ENCODE peak calls at places on chromosomes 5 and 9, in five cellular contexts. One of them, this sample, is unnamed.

GRCh38 chr9:124222918-124223720 is 34.6 kb upstream of the NEK6 start:
- DNase-seq in dorsolateral prefrontal cortex: peak
- DNase-seq in HCT116: no peak
- DNase-seq in stimulated activated naive B cell treated with anti-CD40 and anti-IgM and Interleukin-4, amounts not matched to agents 10 μg/mL and 1 μg/mL and 100 μg/mL, for 72 hours: no peak
- DNase-seq in CD4-positive, alpha-beta memory T cell: no peak
- DNase-seq in this sample: no peak

GRCh38 chr5:68299575-68299974 is 84.0 kb downstream of the PIK3R1 start:
- DNase-seq in CD4-positive, alpha-beta memory T cell: no peak
- DNase-seq in stimulated activated naive B cell treated with anti-CD40 and anti-IgM and Interleukin-4, amounts not matched to agents 10 μg/mL and 1 μg/mL and 100 μg/mL, for 72 hours: no peak
- DNase-seq in dorsolateral prefrontal cortex: no peak
- DNase-seq in HCT116: no peak
- DNase-seq in this sample: no peak

GRCh38 chr9:16726718-16727451 is 143.6 kb downstream of the BNC2 start:
- DNase-seq in dorsolateral prefrontal cortex: peak
- DNase-seq in CD4-positive, alpha-beta memory T cell: no peak
- DNase-seq in stimulated activated naive B cell treated with anti-CD40 and anti-IgM and Interleukin-4, amounts not matched to agents 10 μg/mL and 1 μg/mL and 100 μg/mL, for 72 hours: no peak
- DNase-seq in HCT116: no peak
- DNase-seq in this sample: no peak

GRCh38 chr9:126116351-126117157 is 210.1 kb upstream of the MVB12B start:
- DNase-seq in dorsolateral prefrontal cortex: no peak
- DNase-seq in CD4-positive, alpha-beta memory T cell: no peak
- DNase-seq in stimulated activated naive B cell treated with anti-CD40 and anti-IgM and Interleukin-4, amounts not matched to agents 10 μg/mL and 1 μg/mL and 100 μg/mL, for 72 hours: no peak
- DNase-seq in HCT116: no peak
- DNase-seq in this sample: no peak

GRCh38 chr5:3911111-3911510 is 315.5 kb downstream of the IRX1 start:
- DNase-seq in CD4-positive, alpha-beta memory T cell: no peak
- DNase-seq in dorsolateral prefrontal cortex: no peak
- DNase-seq in stimulated activated naive B cell treated with anti-CD40 and anti-IgM and Interleukin-4, amounts not matched to agents 10 μg/mL and 1 μg/mL and 100 μg/mL, for 72 hours: no peak
- DNase-seq in HCT116: no peak
- DNase-seq in this sample: no peak

GRCh38 chr5:117013280-117013877 is 438.8 kb upstream of the SEMA6A start:
- DNase-seq in HCT116: no peak
- DNase-seq in CD4-positive, alpha-beta memory T cell: no peak
- DNase-seq in stimulated activated naive B cell treated with anti-CD40 and anti-IgM and Interleukin-4, amounts not matched to agents 10 μg/mL and 1 μg/mL and 100 μg/mL, for 72 hours: no peak
- DNase-seq in dorsolateral prefrontal cortex: no peak
- DNase-seq in this sample: no peak

GRCh38 chr9:72828281-72828731 is 124.5 kb downstream of the ALDH1A1 start:
- DNase-seq in HCT116: no peak
- DNase-seq in dorsolateral prefrontal cortex: no peak
- DNase-seq in stimulated activated naive B cell treated with anti-CD40 and anti-IgM and Interleukin-4, amounts not matched to agents 10 μg/mL and 1 μg/mL and 100 μg/mL, for 72 hours: no peak
- DNase-seq in CD4-positive, alpha-beta memory T cell: no peak
- DNase-seq in this sample: no peak

GRCh38 chr5:141330299-141331080 is at the start of gene PCDHGA1:
- DNase-seq in dorsolateral prefrontal cortex: no peak
- DNase-seq in stimulated activated naive B cell treated with anti-CD40 and anti-IgM and Interleukin-4, amounts not matched to agents 10 μg/mL and 1 μg/mL and 100 μg/mL, for 72 hours: no peak
- DNase-seq in CD4-positive, alpha-beta memory T cell: no peak
- DNase-seq in HCT116: no peak
- DNase-seq in this sample: no peak

GRCh38 chr9:35426627-35427026 is 63.3 kb upstream of the RUSC2 start:
- DNase-seq in stimulated activated naive B cell treated with anti-CD40 and anti-IgM and Interleukin-4, amounts not matched to agents 10 μg/mL and 1 μg/mL and 100 μg/mL, for 72 hours: no peak
- DNase-seq in CD4-positive, alpha-beta memory T cell: no peak
- DNase-seq in HCT116: no peak
- DNase-seq in dorsolateral prefrontal cortex: no peak
- DNase-seq in this sample: no peak